ENCODE peak calls at places on chromosomes 6 and 20, in four cellular contexts. One of them, this sample, is unnamed.

GRCh38 chr6:24720131-24720603 is 1.2 kb upstream of the C6orf62 start:
- DNase-seq in psoas muscle: peak
- DNase-seq in heart left ventricle: peak
- DNase-seq in thoracic aorta: no peak
- DNase-seq in this sample: peak

GRCh38 chr6:82270791-82271392 is 23.3 kb upstream of the IBTK start:
- DNase-seq in psoas muscle: no peak
- DNase-seq in heart left ventricle: no peak
- DNase-seq in thoracic aorta: no peak
- DNase-seq in this sample: peak

GRCh38 chr6:165664553-165665383 is 1.7 kb upstream of the PDE10A start:
- DNase-seq in psoas muscle: no peak
- DNase-seq in heart left ventricle: no peak
- DNase-seq in thoracic aorta: no peak
- DNase-seq in this sample: no peak

GRCh38 chr6:158028876-158029275 is 47.2 kb downstream of the SYNJ2 start:
- DNase-seq in psoas muscle: no peak
- DNase-seq in heart left ventricle: no peak
- DNase-seq in thoracic aorta: no peak
- DNase-seq in this sample: no peak

GRCh38 chr20:36773123-36773547 is 428 bp downstream of the DSN1 start:
- DNase-seq in psoas muscle: no peak
- DNase-seq in heart left ventricle: no peak
- DNase-seq in thoracic aorta: no peak
- DNase-seq in this sample: no peak

GRCh38 chr6:118283759-118284158 is 264.3 kb upstream of the PLN start:
- DNase-seq in psoas muscle: no peak
- DNase-seq in heart left ventricle: no peak
- DNase-seq in thoracic aorta: no peak
- DNase-seq in this sample: peak

GRCh38 chr6:129774697-129775447 is 64.9 kb upstream of the ARHGAP18 start:
- DNase-seq in psoas muscle: peak
- DNase-seq in heart left ventricle: peak
- DNase-seq in thoracic aorta: peak
- DNase-seq in this sample: peak

GRCh38 chr20:50813801-50814200 is 18.9 kb downstream of the BCAS4 start:
- DNase-seq in psoas muscle: no peak
- DNase-seq in heart left ventricle: no peak
- DNase-seq in thoracic aorta: no peak
- DNase-seq in this sample: no peak

GRCh38 chr20:47348539-47349142 is 7.9 kb downstream of the ZMYND8 start:
- DNase-seq in psoas muscle: no peak
- DNase-seq in heart left ventricle: no peak
- DNase-seq in thoracic aorta: no peak
- DNase-seq in this sample: no peak

GRCh38 chr6:8494730-8495129 is 59.4 kb upstream of the SLC35B3 start:
- DNase-seq in psoas muscle: no peak
- DNase-seq in heart left ventricle: no peak
- DNase-seq in thoracic aorta: no peak
- DNase-seq in this sample: no peak

GRCh38 chr6:44645276-44645675 is 257.8 kb downstream of the CDC5L start:
- DNase-seq in psoas muscle: no peak
- DNase-seq in heart left ventricle: no peak
- DNase-seq in thoracic aorta: no peak
- DNase-seq in this sample: no peak
- TF ChIP-seq CTCF in psoas muscle: no peak
- TF ChIP-seq CTCF in heart left ventricle: peak
- TF ChIP-seq CTCF in thoracic aorta: no peak
- TF ChIP-seq CTCF in this sample: no peak

DNA sequence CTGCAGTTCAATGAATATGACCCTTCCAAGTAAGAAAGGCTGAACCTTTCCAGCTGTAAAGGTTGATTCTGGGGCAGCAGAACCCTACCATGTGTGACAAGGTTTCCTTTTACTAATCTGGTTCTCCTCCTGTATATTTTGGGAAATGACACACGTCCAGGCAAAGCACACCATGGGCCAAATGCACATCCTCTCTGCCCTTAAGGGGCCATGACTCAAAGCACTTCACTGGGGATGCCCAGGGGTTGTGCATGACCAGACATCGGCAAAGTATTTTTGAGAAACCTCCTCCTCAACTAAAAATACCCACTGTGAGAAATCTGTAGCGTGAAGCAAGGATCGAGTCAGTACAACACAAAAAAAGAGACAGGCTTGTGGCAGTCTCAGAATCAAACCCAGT is 174.7 kb downstream of the BACH2 start:
- DNase-seq in psoas muscle: peak
- DNase-seq in heart left ventricle: no peak
- DNase-seq in thoracic aorta: no peak
- DNase-seq in this sample: peak
- H3K27ac ChIP-seq in psoas muscle: peak
- H3K27ac ChIP-seq in heart left ventricle: no peak
- H3K27ac ChIP-seq in thoracic aorta: no peak
- H3K27ac ChIP-seq in this sample: no peak

GRCh38 chr20:32546918-32547752 is 38.0 kb downstream of the NOL4L start:
- DNase-seq in psoas muscle: no peak
- DNase-seq in heart left ventricle: no peak
- DNase-seq in thoracic aorta: no peak
- DNase-seq in this sample: no peak

GRCh38 chr20:32544260-32544722 is 40.8 kb downstream of the NOL4L start:
- DNase-seq in psoas muscle: no peak
- DNase-seq in heart left ventricle: no peak
- DNase-seq in thoracic aorta: no peak
- DNase-seq in this sample: no peak

GRCh38 chr20:32544893-32545840 is 40.0 kb downstream of the NOL4L start:
- DNase-seq in psoas muscle: no peak
- DNase-seq in heart left ventricle: no peak
- DNase-seq in thoracic aorta: no peak
- DNase-seq in this sample: no peak

GRCh38 chr20:32541917-32542615 is 43.1 kb downstream of the NOL4L start:
- DNase-seq in psoas muscle: no peak
- DNase-seq in heart left ventricle: no peak
- DNase-seq in thoracic aorta: no peak
- DNase-seq in this sample: no peak

GRCh38 chr20:32543570-32544259 is 41.4 kb downstream of the NOL4L start:
- DNase-seq in psoas muscle: no peak
- DNase-seq in heart left ventricle: no peak
- DNase-seq in thoracic aorta: no peak
- DNase-seq in this sample: no peak
- TF ChIP-seq CTCF in psoas muscle: no peak
- TF ChIP-seq CTCF in heart left ventricle: no peak
- TF ChIP-seq CTCF in thoracic aorta: no peak
- TF ChIP-seq CTCF in this sample: no peak

DNA sequence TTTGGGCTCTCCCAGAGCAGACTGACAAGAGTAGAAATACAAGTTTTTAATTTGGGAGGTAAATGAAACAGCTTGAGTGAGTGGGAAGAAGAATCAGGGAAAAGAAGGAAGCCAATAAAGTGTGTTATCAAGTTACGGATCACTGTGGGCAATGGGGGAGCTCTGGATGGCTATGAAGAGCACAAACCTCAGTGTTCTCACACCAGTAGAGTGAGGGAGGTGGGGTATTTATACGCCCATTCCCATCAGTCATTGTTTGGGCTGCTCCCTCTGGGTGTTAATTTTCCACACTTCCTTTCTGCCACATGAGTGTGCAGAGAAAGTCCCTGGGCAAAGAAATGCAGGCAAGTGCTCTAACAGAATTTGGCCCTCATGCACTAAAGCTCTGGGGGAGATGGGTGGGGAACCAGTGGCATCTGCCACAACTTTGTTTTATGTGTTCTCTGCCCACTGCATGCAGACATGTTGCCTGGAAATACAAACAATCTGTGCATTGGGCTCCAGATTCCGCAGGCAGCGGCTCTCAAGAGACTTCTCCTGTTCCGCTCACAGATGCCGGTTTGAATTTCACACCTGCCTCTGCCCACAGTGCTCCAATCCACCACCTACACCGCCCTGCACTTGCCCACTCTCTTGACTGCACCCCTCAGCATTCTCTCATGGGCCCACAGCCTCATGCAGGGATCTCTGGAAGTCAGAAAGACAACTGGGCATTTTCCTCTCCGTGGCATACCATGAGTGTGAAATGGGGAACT is 211.1 kb upstream of the RNF24 start:
- DNase-seq in psoas muscle: no peak
- DNase-seq in heart left ventricle: no peak
- DNase-seq in thoracic aorta: no peak
- DNase-seq in this sample: no peak
- H3K27ac ChIP-seq in psoas muscle: no peak
- H3K27ac ChIP-seq in heart left ventricle: peak
- H3K27ac ChIP-seq in thoracic aorta: peak
- H3K27ac ChIP-seq in this sample: no peak

GRCh38 chr6:138005846-138006245 is 101.4 kb downstream of the PERP start:
- DNase-seq in psoas muscle: no peak
- DNase-seq in heart left ventricle: no peak
- DNase-seq in thoracic aorta: no peak
- DNase-seq in this sample: no peak

GRCh38 chr6:138004423-138005287 is 102.6 kb downstream of the PERP start:
- DNase-seq in psoas muscle: no peak
- DNase-seq in heart left ventricle: no peak
- DNase-seq in thoracic aorta: no peak
- DNase-seq in this sample: peak

GRCh38 chr6:138011413-138011812 is 95.8 kb downstream of the PERP start:
- DNase-seq in psoas muscle: no peak
- DNase-seq in heart left ventricle: no peak
- DNase-seq in thoracic aorta: no peak
- DNase-seq in this sample: no peak

GRCh38 chr6:138008791-138009190 is 98.4 kb downstream of the PERP start:
- DNase-seq in psoas muscle: no peak
- DNase-seq in heart left ventricle: no peak
- DNase-seq in thoracic aorta: no peak
- DNase-seq in this sample: no peak

DNA sequence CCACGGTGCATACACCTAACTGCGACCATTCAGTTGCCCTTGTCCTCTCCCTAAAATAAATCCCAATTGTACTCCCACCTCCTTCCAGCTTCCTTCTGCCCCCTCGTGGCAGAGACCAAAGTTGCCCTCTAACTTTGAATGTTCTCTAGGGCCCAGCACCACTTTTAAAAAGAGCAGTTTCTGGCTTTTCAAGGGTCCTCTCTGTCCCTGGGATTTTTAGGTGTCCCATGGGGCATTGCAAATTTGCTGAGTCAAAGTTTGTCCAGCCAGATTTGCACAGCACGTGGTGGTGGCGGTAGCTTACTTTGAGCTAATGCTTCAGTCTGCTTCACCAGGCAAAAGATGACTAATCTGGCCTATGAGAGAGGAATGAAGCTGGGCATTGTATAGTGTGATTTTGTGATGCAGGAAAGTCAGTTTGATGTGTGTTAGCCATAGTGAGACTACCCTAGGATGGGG is 100.2 kb downstream of the PERP start:
- DNase-seq in psoas muscle: no peak
- DNase-seq in heart left ventricle: no peak
- DNase-seq in thoracic aorta: no peak
- DNase-seq in this sample: peak
- TF ChIP-seq CTCF in psoas muscle: peak
- TF ChIP-seq CTCF in heart left ventricle: peak
- TF ChIP-seq CTCF in thoracic aorta: peak
- TF ChIP-seq CTCF in this sample: peak

GRCh38 chr20:17589161-17589834 is 19.4 kb downstream of the DSTN start:
- DNase-seq in psoas muscle: no peak
- DNase-seq in heart left ventricle: no peak
- DNase-seq in thoracic aorta: no peak
- DNase-seq in this sample: no peak

GRCh38 chr20:17587148-17587547 is 17.3 kb downstream of the DSTN start:
- DNase-seq in psoas muscle: no peak
- DNase-seq in heart left ventricle: no peak
- DNase-seq in thoracic aorta: no peak
- DNase-seq in this sample: no peak

GRCh38 chr20:17593902-17594301 is 24.0 kb downstream of the DSTN start:
- DNase-seq in psoas muscle: no peak
- DNase-seq in heart left ventricle: no peak
- DNase-seq in thoracic aorta: no peak
- DNase-seq in this sample: no peak

GRCh38 chr20:17587831-17588230 is 18.0 kb downstream of the DSTN start:
- DNase-seq in psoas muscle: no peak
- DNase-seq in heart left ventricle: no peak
- DNase-seq in thoracic aorta: no peak
- DNase-seq in this sample: no peak

DNA sequence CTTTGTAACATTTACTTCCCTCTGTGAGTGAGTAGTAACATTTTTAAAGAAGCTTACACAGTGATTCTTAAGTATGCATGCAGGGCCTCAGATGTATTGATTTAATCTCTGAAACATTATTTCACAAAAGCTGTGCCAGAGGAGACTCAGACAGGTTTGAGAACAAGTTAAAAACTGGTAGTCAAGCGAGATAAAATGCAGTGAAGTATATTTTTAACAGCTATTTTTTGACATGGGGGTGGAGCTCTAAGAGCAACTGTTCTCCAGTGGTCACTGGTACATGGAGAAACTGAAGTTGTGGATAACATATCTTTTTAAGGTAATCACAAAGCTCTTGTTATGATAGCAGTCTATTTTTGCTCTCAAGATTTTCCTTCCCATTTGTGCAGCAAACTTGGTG is 20.4 kb downstream of the DSTN start:
- DNase-seq in psoas muscle: no peak
- DNase-seq in heart left ventricle: no peak
- DNase-seq in thoracic aorta: no peak
- DNase-seq in this sample: no peak
- H3K27ac ChIP-seq in psoas muscle: no peak
- H3K27ac ChIP-seq in heart left ventricle: peak
- H3K27ac ChIP-seq in thoracic aorta: peak
- H3K27ac ChIP-seq in this sample: no peak

DNA sequence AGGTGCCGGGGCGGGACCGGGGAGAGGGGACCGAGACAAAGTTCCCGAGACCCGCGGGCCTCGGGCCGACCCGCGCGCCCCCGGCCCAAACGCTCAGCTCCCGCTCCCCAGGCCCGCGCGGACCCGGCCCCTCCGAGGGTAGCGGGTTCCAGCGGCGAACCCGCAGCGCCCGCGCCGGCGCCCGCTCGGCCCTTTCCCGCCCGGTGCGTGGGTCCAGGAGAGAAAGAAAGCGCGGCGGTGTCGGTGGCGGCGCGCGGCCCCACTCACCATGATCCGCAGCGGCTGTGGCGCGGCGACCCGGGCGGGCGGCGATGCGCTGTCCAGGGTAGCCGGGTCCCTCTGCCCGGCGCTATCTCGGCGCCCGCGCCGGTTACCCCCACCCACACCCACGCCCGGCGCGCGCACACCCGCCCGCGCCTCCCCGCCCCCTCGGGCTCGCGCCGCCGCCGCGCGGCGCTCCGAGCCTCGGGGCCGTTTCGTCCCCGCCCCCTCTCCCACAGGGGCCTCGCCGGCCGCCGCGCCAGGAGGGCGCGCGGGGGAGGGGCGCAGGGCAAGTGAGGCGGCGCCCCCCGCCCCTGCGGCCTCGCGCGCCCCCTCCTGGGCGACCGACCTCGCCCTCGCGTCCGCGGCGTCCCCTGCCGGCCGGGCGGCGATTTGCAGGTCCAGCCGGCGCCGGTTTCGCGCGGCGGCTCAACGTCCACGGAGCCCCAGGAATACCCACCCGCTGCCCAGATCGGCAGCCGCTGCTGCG is at the start of gene ELOVL2:
- DNase-seq in psoas muscle: peak
- DNase-seq in heart left ventricle: peak
- DNase-seq in thoracic aorta: no peak
- DNase-seq in this sample: peak
- TF ChIP-seq CTCF in psoas muscle: peak
- TF ChIP-seq CTCF in heart left ventricle: peak
- TF ChIP-seq CTCF in thoracic aorta: no peak
- TF ChIP-seq CTCF in this sample: peak

This sample was measured in RWPE1.